ENCODE peak calls at places on chromosomes 11 and 22, in ten cellular contexts. One of them, this sample, is unnamed.

GRCh38 chr11:11482726-11483125 is 129.7 kb upstream of the CSNK2A3 start:
- DNase-seq in adrenal gland: no peak
- DNase-seq in IMR-90: peak
- DNase-seq in HepG2: no peak
- DNase-seq in heart left ventricle: no peak
- DNase-seq in effector memory CD4-positive, alpha-beta T cell: no peak
- DNase-seq in body of pancreas: no peak
- DNase-seq in SK-N-MC: no peak
- DNase-seq in pancreas: no peak
- DNase-seq in cardiac muscle cell: no peak
- DNase-seq in this sample: no peak

GRCh38 chr22:19022755-19023154 is 86.7 kb upstream of the PRODH start:
- DNase-seq in adrenal gland: no peak
- DNase-seq in IMR-90: no peak
- DNase-seq in HepG2: no peak
- DNase-seq in heart left ventricle: no peak
- DNase-seq in effector memory CD4-positive, alpha-beta T cell: no peak
- DNase-seq in body of pancreas: no peak
- DNase-seq in SK-N-MC: no peak
- DNase-seq in pancreas: no peak
- DNase-seq in cardiac muscle cell: no peak
- DNase-seq in this sample: no peak

GRCh38 chr11:64687204-64687603 is 35.8 kb downstream of the NRXN2 start:
- DNase-seq in adrenal gland: peak
- DNase-seq in IMR-90: no peak
- DNase-seq in HepG2: no peak
- DNase-seq in heart left ventricle: no peak
- DNase-seq in effector memory CD4-positive, alpha-beta T cell: no peak
- DNase-seq in body of pancreas: peak
- DNase-seq in SK-N-MC: no peak
- DNase-seq in pancreas: peak
- DNase-seq in cardiac muscle cell: no peak
- DNase-seq in this sample: peak

GRCh38 chr22:20021196-20022181 is 579 bp downstream of the TANGO2 start:
- DNase-seq in adrenal gland: peak
- DNase-seq in IMR-90: peak
- DNase-seq in HepG2: peak
- DNase-seq in heart left ventricle: peak
- DNase-seq in effector memory CD4-positive, alpha-beta T cell: peak
- DNase-seq in body of pancreas: peak
- DNase-seq in SK-N-MC: no peak
- DNase-seq in pancreas: peak
- DNase-seq in cardiac muscle cell: peak
- DNase-seq in this sample: peak

GRCh38 chr11:98561216-98561615 is 459.5 kb upstream of the CNTN5 start:
- DNase-seq in adrenal gland: no peak
- DNase-seq in IMR-90: no peak
- DNase-seq in HepG2: no peak
- DNase-seq in heart left ventricle: no peak
- DNase-seq in effector memory CD4-positive, alpha-beta T cell: no peak
- DNase-seq in body of pancreas: no peak
- DNase-seq in SK-N-MC: no peak
- DNase-seq in pancreas: no peak
- DNase-seq in cardiac muscle cell: no peak
- DNase-seq in this sample: no peak

GRCh38 chr22:20562607-20563463 is 55.4 kb downstream of the MED15 start:
- DNase-seq in adrenal gland: no peak
- DNase-seq in IMR-90: no peak
- DNase-seq in HepG2: no peak
- DNase-seq in heart left ventricle: no peak
- DNase-seq in effector memory CD4-positive, alpha-beta T cell: no peak
- DNase-seq in body of pancreas: no peak
- DNase-seq in SK-N-MC: no peak
- DNase-seq in pancreas: no peak
- DNase-seq in cardiac muscle cell: no peak
- DNase-seq in this sample: no peak

GRCh38 chr11:102882389-102883024 is 7.7 kb upstream of the MMP12 start:
- DNase-seq in adrenal gland: no peak
- DNase-seq in IMR-90: peak
- DNase-seq in HepG2: no peak
- DNase-seq in heart left ventricle: no peak
- DNase-seq in effector memory CD4-positive, alpha-beta T cell: no peak
- DNase-seq in body of pancreas: no peak
- DNase-seq in SK-N-MC: no peak
- DNase-seq in pancreas: no peak
- DNase-seq in cardiac muscle cell: no peak
- DNase-seq in this sample: no peak

GRCh38 chr11:16154715-16155396 is 201.5 kb downstream of the SOX6 start:
- DNase-seq in adrenal gland: no peak
- DNase-seq in IMR-90: no peak
- DNase-seq in HepG2: peak
- DNase-seq in heart left ventricle: no peak
- DNase-seq in effector memory CD4-positive, alpha-beta T cell: no peak
- DNase-seq in body of pancreas: peak
- DNase-seq in SK-N-MC: no peak
- DNase-seq in pancreas: peak
- DNase-seq in cardiac muscle cell: no peak
- DNase-seq in this sample: no peak

GRCh38 chr11:64241175-64241429 is 207 bp downstream of the FKBP2 start:
- DNase-seq in adrenal gland: no peak
- DNase-seq in IMR-90: no peak
- DNase-seq in HepG2: no peak
- DNase-seq in heart left ventricle: no peak
- DNase-seq in effector memory CD4-positive, alpha-beta T cell: no peak
- DNase-seq in body of pancreas: no peak
- DNase-seq in SK-N-MC: no peak
- DNase-seq in pancreas: no peak
- DNase-seq in cardiac muscle cell: no peak
- DNase-seq in this sample: no peak

GRCh38 chr11:108754901-108755625 is 90.2 kb downstream of the DDX10 start:
- DNase-seq in adrenal gland: no peak
- DNase-seq in IMR-90: no peak
- DNase-seq in HepG2: no peak
- DNase-seq in heart left ventricle: no peak
- DNase-seq in effector memory CD4-positive, alpha-beta T cell: no peak
- DNase-seq in body of pancreas: no peak
- DNase-seq in SK-N-MC: no peak
- DNase-seq in pancreas: no peak
- DNase-seq in cardiac muscle cell: no peak
- DNase-seq in this sample: no peak
- H3K27ac ChIP-seq in adrenal gland: no peak
- H3K27ac ChIP-seq in IMR-90: no peak
- H3K27ac ChIP-seq in HepG2: no peak
- H3K27ac ChIP-seq in heart left ventricle: no peak
- H3K27ac ChIP-seq in effector memory CD4-positive, alpha-beta T cell: no peak
- H3K27ac ChIP-seq in body of pancreas: no peak
- H3K27ac ChIP-seq in SK-N-MC: peak
- H3K27ac ChIP-seq in pancreas: no peak
- H3K27ac ChIP-seq in cardiac muscle cell: peak
- H3K27ac ChIP-seq in this sample: no peak

GRCh38 chr22:31088233-31088986 is 7.3 kb downstream of the SMTN start:
- DNase-seq in adrenal gland: peak
- DNase-seq in IMR-90: no peak
- DNase-seq in HepG2: no peak
- DNase-seq in heart left ventricle: no peak
- DNase-seq in effector memory CD4-positive, alpha-beta T cell: no peak
- DNase-seq in body of pancreas: no peak
- DNase-seq in SK-N-MC: no peak
- DNase-seq in pancreas: no peak
- DNase-seq in cardiac muscle cell: no peak
- DNase-seq in this sample: peak
- H3K27ac ChIP-seq in adrenal gland: no peak
- H3K27ac ChIP-seq in IMR-90: no peak
- H3K27ac ChIP-seq in HepG2: no peak
- H3K27ac ChIP-seq in heart left ventricle: peak
- H3K27ac ChIP-seq in effector memory CD4-positive, alpha-beta T cell: no peak
- H3K27ac ChIP-seq in body of pancreas: no peak
- H3K27ac ChIP-seq in SK-N-MC: no peak
- H3K27ac ChIP-seq in pancreas: no peak
- H3K27ac ChIP-seq in cardiac muscle cell: no peak
- H3K27ac ChIP-seq in this sample: no peak

GRCh38 chr11:1746516-1746931 is 3.9 kb downstream of the IFITM10 start:
- DNase-seq in adrenal gland: peak
- DNase-seq in IMR-90: no peak
- DNase-seq in HepG2: no peak
- DNase-seq in heart left ventricle: no peak
- DNase-seq in effector memory CD4-positive, alpha-beta T cell: no peak
- DNase-seq in body of pancreas: no peak
- DNase-seq in SK-N-MC: no peak
- DNase-seq in pancreas: no peak
- DNase-seq in cardiac muscle cell: no peak
- DNase-seq in this sample: no peak
- H3K27ac ChIP-seq in adrenal gland: no peak
- H3K27ac ChIP-seq in IMR-90: no peak
- H3K27ac ChIP-seq in HepG2: no peak
- H3K27ac ChIP-seq in heart left ventricle: no peak
- H3K27ac ChIP-seq in effector memory CD4-positive, alpha-beta T cell: no peak
- H3K27ac ChIP-seq in body of pancreas: no peak
- H3K27ac ChIP-seq in SK-N-MC: no peak
- H3K27ac ChIP-seq in pancreas: no peak
- H3K27ac ChIP-seq in cardiac muscle cell: no peak
- H3K27ac ChIP-seq in this sample: no peak

GRCh38 chr11:26420331-26420730 is 88.4 kb downstream of the ANO3 start:
- DNase-seq in adrenal gland: no peak
- DNase-seq in IMR-90: no peak
- DNase-seq in HepG2: no peak
- DNase-seq in heart left ventricle: no peak
- DNase-seq in effector memory CD4-positive, alpha-beta T cell: no peak
- DNase-seq in body of pancreas: no peak
- DNase-seq in SK-N-MC: no peak
- DNase-seq in pancreas: no peak
- DNase-seq in cardiac muscle cell: no peak
- DNase-seq in this sample: no peak
- H3K27ac ChIP-seq in adrenal gland: no peak
- H3K27ac ChIP-seq in IMR-90: no peak
- H3K27ac ChIP-seq in HepG2: no peak
- H3K27ac ChIP-seq in heart left ventricle: no peak
- H3K27ac ChIP-seq in effector memory CD4-positive, alpha-beta T cell: no peak
- H3K27ac ChIP-seq in body of pancreas: no peak
- H3K27ac ChIP-seq in SK-N-MC: no peak
- H3K27ac ChIP-seq in pancreas: no peak
- H3K27ac ChIP-seq in cardiac muscle cell: no peak
- H3K27ac ChIP-seq in this sample: no peak

This sample was measured in right cardiac atrium.